ENCODE peak calls at places on chromosomes 7 and 10, in ten cellular contexts. Z, A, K, J, W, G, P, B, T and I are unnamed samples.

GRCh38 chr10:124742418-124743187 is 1.6 kb downstream of the FAM53B start:
- DNase-seq in Z (no peak), A (peak; percentile 52), K (no peak), J (no peak), W (peak; percentile 60), G (no peak), P (no peak), B (no peak), T (no peak), I (no peak)

GRCh38 chr7:70539196-70539595 is 592.7 kb upstream of the GALNT17 start:
- DNase-seq in Z (no peak), A (peak; percentile 42), K (no peak), J (no peak), W (no peak), G (no peak), P (no peak), B (no peak), T (no peak), I (no peak)

GRCh38 chr10:4352566-4352961 is 473.4 kb upstream of the AKR1E2 start:
- DNase-seq in Z (no peak), A (no peak), K (no peak), J (no peak), W (no peak), G (no peak), P (no peak), B (no peak), T (no peak), I (no peak)

GRCh38 chr10:49608166-49608758 is 1.8 kb upstream of the SLC18A3 start:
- DNase-seq in Z (no peak), A (no peak), K (no peak), J (no peak), W (no peak), G (no peak), P (no peak), B (no peak), T (no peak), I (no peak)

GRCh38 chr7:108018668-108019067 is 15.7 kb upstream of the LAMB1 start:
- DNase-seq in Z (no peak), A (no peak), K (no peak), J (peak; percentile 50), W (no peak), G (no peak), P (no peak), B (no peak), T (no peak), I (no peak)

GRCh38 chr7:52184006-52184703 is 851.3 kb upstream of the POM121L12 start:
- DNase-seq in Z (no peak), A (peak; percentile 33), K (no peak), J (no peak), W (no peak), G (no peak), P (no peak), B (no peak), T (no peak), I (no peak)

GRCh38 chr10:83166344-83166743 is 973.0 kb upstream of the GHITM start:
- DNase-seq in Z (no peak), A (no peak), K (no peak), J (no peak), W (peak; percentile 42), G (no peak), P (no peak), B (no peak), T (no peak), I (no peak)

GRCh38 chr10:68301790-68302502 is 29.9 kb upstream of the HNRNPH3 start:
- DNase-seq in Z (peak; percentile 51), A (peak; percentile 61), K (no peak), J (no peak), W (no peak), G (no peak), P (no peak), B (no peak), T (peak; percentile 17), I (no peak)

GRCh38 chr10:84427903-84428650 is 99.7 kb downstream of the CCSER2 start:
- DNase-seq in Z (no peak), A (no peak), K (no peak), J (no peak), W (no peak), G (no peak), P (no peak), B (no peak), T (no peak), I (no peak)

GRCh38 chr7:26278769-26279168 is 12.9 kb upstream of the SNX10 start:
- DNase-seq in Z (no peak), A (peak; percentile 42), K (no peak), J (no peak), W (no peak), G (no peak), P (no peak), B (no peak), T (no peak), I (no peak)

GRCh38 chr7:3887071-3887691 is 586.1 kb downstream of the SDK1 start:
- DNase-seq in Z (no peak), A (peak; percentile 18), K (no peak), J (peak; percentile 90), W (no peak), G (no peak), P (no peak), B (no peak), T (no peak), I (no peak)

GRCh38 chr7:135260930-135261721 is 27.5 kb downstream of the STRA8 start:
- DNase-seq in Z (no peak), A (no peak), K (no peak), J (no peak), W (no peak), G (no peak), P (no peak), B (no peak), T (no peak), I (no peak)

GRCh38 chr10:120012566-120012965 is 120.0 kb downstream of the SEC23IP start:
- DNase-seq in Z (no peak), A (no peak), K (no peak), J (peak; percentile 70), W (no peak), G (no peak), P (no peak), B (no peak), T (no peak), I (no peak)

GRCh38 chr7:100157334-100158228 is 942 bp downstream of the TRAPPC14 start:
- DNase-seq in Z (peak; percentile 58), A (peak; percentile 78), K (no peak), J (no peak), W (peak; percentile 50), G (peak; percentile 30), P (no peak), B (no peak), T (no peak), I (no peak)

GRCh38 chr7:44183386-44183785 is 5.9 kb downstream of the GCK start:
- DNase-seq in Z (no peak), A (no peak), K (no peak), J (no peak), W (no peak), G (no peak), P (no peak), B (no peak), T (no peak), I (no peak)

GRCh38 chr7:923108-924041 is 31.1 kb downstream of the ADAP1 start:
- DNase-seq in Z (peak; percentile 93), A (no peak), K (peak; percentile 91), J (peak; percentile 94), W (peak; percentile 18), G (peak; percentile 60), P (peak; percentile 93), B (peak; percentile 88), T (no peak), I (peak; percentile 90)

GRCh38 chr10:71974489-71975011 is 10.4 kb downstream of the CHST3 start:
- DNase-seq in Z (peak; percentile 70), A (peak; percentile 87), K (no peak), J (no peak), W (no peak), G (no peak), P (peak; percentile 73), B (no peak), T (no peak), I (peak; percentile 18)

GRCh38 chr10:92699518-92700272 is 9.9 kb downstream of the HHEX start:
- DNase-seq in Z (peak; percentile 34), A (no peak), K (no peak), J (peak; percentile 91), W (peak; percentile 48), G (peak; percentile 45), P (peak; percentile 13), B (no peak), T (no peak), I (no peak)

GRCh38 chr7:19561121-19561805 is 147.6 kb downstream of the POLR1F start:
- DNase-seq in Z (no peak), A (peak; percentile 52), K (no peak), J (no peak), W (no peak), G (no peak), P (no peak), B (no peak), T (peak; percentile 18), I (no peak)

GRCh38 chr7:152050547-152050971 is 25.1 kb downstream of the GALNT11 start:
- DNase-seq in Z (no peak), A (peak; percentile 23), K (no peak), J (no peak), W (no peak), G (no peak), P (no peak), B (no peak), T (peak; percentile 24), I (no peak)